ENCODE peak calls at places on chromosomes 3 and 15, in five cellular contexts. C is transverse colon, T is choroid plexus epithelial cell, U is upper lobe of right lung, X is testis. K is an unnamed sample.

GRCh38 chr3:63364495-63364894 is 86.4 kb downstream of the SYNPR start:
- DNase-seq in C (no peak), T (peak), U (no peak), X (no peak), K (no peak)

GRCh38 chr3:37546876-37547275 is 314.8 kb upstream of the CTDSPL start:
- DNase-seq in C (no peak), T (peak), U (no peak), X (no peak), K (no peak)

GRCh38 chr3:67876261-67876660 is 221.8 kb upstream of the SUCLG2 start:
- DNase-seq in C (no peak), T (no peak), U (no peak), X (no peak), K (no peak)

GRCh38 chr3:154229217-154229590 is 95.1 kb downstream of the DHX36 start:
- DNase-seq in C (no peak), T (peak), U (no peak), X (no peak), K (no peak)

GRCh38 chr15:80173022-80173759 is 20.4 kb downstream of the FAH start:
- DNase-seq in C (peak), T (peak), U (peak), X (peak), K (no peak)

GRCh38 chr15:58147151-58147550 is 9.0 kb downstream of the AQP9 start:
- DNase-seq in C (no peak), T (no peak), U (no peak), X (no peak), K (no peak)

GRCh38 chr3:40637891-40638290 is 113.1 kb downstream of the ZNF621 start:
- DNase-seq in C (no peak), T (no peak), U (no peak), X (no peak), K (no peak)

GRCh38 chr3:189486556-189486955 is 144.6 kb upstream of the TP63 start:
- DNase-seq in C (no peak), T (no peak), U (no peak), X (no peak), K (no peak)

GRCh38 chr3:177197934-177198484 is 727 bp upstream of the TBL1XR1 start:
- DNase-seq in C (no peak), T (peak), U (no peak), X (no peak), K (no peak)

GRCh38 chr15:42069025-42069424 is 25.3 kb downstream of the PLA2G4D start:
- DNase-seq in C (no peak), T (no peak), U (no peak), X (no peak), K (no peak)
- TF ChIP-seq CTCF in C (no peak), T (peak), U (no peak), X (no peak), K (no peak)

GRCh38 chr15:101240364-101240763 is 11.5 kb downstream of the CHSY1 start:
- DNase-seq in C (no peak), T (peak), U (no peak), X (no peak), K (no peak)
- H3K4me3 ChIP-seq in C (no peak), T (no peak), U (no peak), X (no peak), K (no peak)

GRCh38 chr3:16516695-16517481 is 3.4 kb upstream of the RFTN1 start:
- DNase-seq in C (no peak), T (peak), U (no peak), X (peak), K (peak)
- TF ChIP-seq CTCF in C (peak), T (peak), U (peak), X (peak), K (no peak)

GRCh38 chr15:51075364-51075763 is 19.3 kb downstream of the TNFAIP8L3 start:
- DNase-seq in C (no peak), T (no peak), U (no peak), X (no peak), K (no peak)

GRCh38 chr15:51076142-51076897 is 18.4 kb downstream of the TNFAIP8L3 start:
- DNase-seq in C (no peak), T (no peak), U (no peak), X (no peak), K (no peak)

GRCh38 chr15:51076898-51077564 is 17.7 kb downstream of the TNFAIP8L3 start:
- DNase-seq in C (peak), T (peak), U (peak), X (peak), K (peak)

GRCh38 chr15:51079226-51079625 is 15.5 kb downstream of the TNFAIP8L3 start:
- DNase-seq in C (no peak), T (no peak), U (no peak), X (no peak), K (no peak)

GRCh38 chr15:51077565-51078153 is 17.0 kb downstream of the TNFAIP8L3 start:
- DNase-seq in C (peak), T (peak), U (peak), X (peak), K (no peak)
- H3K4me3 ChIP-seq in C (no peak), T (peak), U (peak), X (peak), K (peak)

DNA sequence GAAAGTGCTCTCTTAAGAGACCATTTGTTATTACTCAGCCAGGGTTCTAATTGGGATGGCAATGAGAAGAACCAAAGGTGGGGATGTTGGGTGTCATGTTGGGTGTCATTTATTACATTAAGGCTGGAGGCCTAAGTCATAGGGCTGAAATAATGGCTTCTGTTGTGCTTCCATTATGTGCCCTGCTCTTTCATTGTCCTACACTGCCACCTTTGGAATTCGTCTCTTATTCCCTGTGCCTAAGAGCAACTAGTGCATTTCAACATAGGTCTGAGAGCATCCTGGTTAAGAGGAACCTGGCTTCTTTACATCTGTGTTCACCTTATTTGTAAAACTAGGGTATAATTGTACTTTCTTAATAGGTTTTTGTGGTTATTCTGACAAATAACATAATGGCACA is 32.2 kb downstream of the RIOX2 start:
- DNase-seq in C (no peak), T (peak), U (no peak), X (no peak), K (no peak)
- TF ChIP-seq CTCF in C (no peak), T (no peak), U (peak), X (no peak), K (no peak)